ENCODE peak calls at places on chromosomes 3 and 15, in five cellular contexts. D, C, N, F and R are unnamed samples.

GRCh38 chr3:146065573-146066006 is 95.4 kb downstream of the PLOD2 start:
- DNase-seq in D (peak; percentile 50), C (no peak), N (no peak), F (no peak), R (peak; percentile 15)

GRCh38 chr3:22377421-22377820 is 626.4 kb upstream of the ZNF385D start:
- DNase-seq in D (peak; percentile 2), C (no peak), N (no peak), F (no peak), R (no peak)

GRCh38 chr15:92631721-92632120 is 23.9 kb downstream of the FAM174B start:
- DNase-seq in D (no peak), C (no peak), N (no peak), F (no peak), R (no peak)

GRCh38 chr3:46186856-46187700 is 21.0 kb downstream of the CCR1 start:
- DNase-seq in D (no peak), C (no peak), N (no peak), F (no peak), R (no peak)

GRCh38 chr3:164845739-164846138 is 232.6 kb downstream of the SI start:
- DNase-seq in D (no peak), C (no peak), N (no peak), F (no peak), R (no peak)

GRCh38 chr15:27027229-27027628 is 56.2 kb downstream of the GABRG3 start:
- DNase-seq in D (no peak), C (no peak), N (no peak), F (no peak), R (no peak)

GRCh38 chr3:15404767-15405166 is 22.6 kb downstream of the METTL6 start:
- DNase-seq in D (no peak), C (no peak), N (no peak), F (no peak), R (no peak)

GRCh38 chr3:126424751-126425150 is 30.0 kb downstream of the CFAP100 start:
- DNase-seq in D (no peak), C (no peak), N (no peak), F (peak; percentile 26), R (no peak)

GRCh38 chr3:3295586-3295985 is 116.1 kb upstream of the CRBN start:
- DNase-seq in D (no peak), C (no peak), N (no peak), F (no peak), R (no peak)

GRCh38 chr3:141393151-141394076 is 25.1 kb downstream of the ZBTB38 start:
- DNase-seq in D (peak; percentile 80), C (no peak), N (no peak), F (no peak), R (peak; percentile 58)

GRCh38 chr3:151562901-151563300 is 102.0 kb upstream of the IGSF10 start:
- DNase-seq in D (no peak), C (no peak), N (no peak), F (no peak), R (peak; percentile 10)

GRCh38 chr15:50940506-50940905 is 32.0 kb downstream of the AP4E1 start:
- DNase-seq in D (no peak), C (no peak), N (no peak), F (no peak), R (no peak)

GRCh38 chr3:50972029-50972428 is 297.3 kb downstream of the DOCK3 start:
- DNase-seq in D (no peak), C (no peak), N (no peak), F (no peak), R (no peak)